ENCODE peak calls at places on chromosome 14, in four cellular contexts. V, Y, I and L are unnamed samples.

GRCh38 chr14:70782361-70782760 is 27.0 kb downstream of the MAP3K9 start:
- DNase-seq in V (peak), Y (no peak), I (peak), L (peak)

GRCh38 chr14:33754264-33754663 is 196.6 kb downstream of the EGLN3 start:
- DNase-seq in V (no peak), Y (no peak), I (no peak), L (no peak)

GRCh38 chr14:22610931-22611330 is 12.8 kb downstream of the ABHD4 start:
- DNase-seq in V (no peak), Y (no peak), I (no peak), L (no peak)

GRCh38 chr14:71444030-71444822 is 488.0 kb upstream of the RGS6 start:
- DNase-seq in V (no peak), Y (no peak), I (no peak), L (no peak)

GRCh38 chr14:63993992-63994391 is 141.2 kb downstream of the SYNE2 start:
- DNase-seq in V (no peak), Y (no peak), I (no peak), L (no peak)

GRCh38 chr14:90274808-90275454 is 18.6 kb downstream of the PSMC1 start:
- DNase-seq in V (peak), Y (no peak), I (no peak), L (peak)

GRCh38 chr14:46663382-46663781 is 11.8 kb upstream of the RPL10L start:
- DNase-seq in V (no peak), Y (no peak), I (no peak), L (no peak)

GRCh38 chr14:71006200-71006563 is 98.9 kb downstream of the PCNX1 start:
- DNase-seq in V (no peak), Y (no peak), I (no peak), L (no peak)

GRCh38 chr14:84646791-84647500 is 883.0 kb upstream of the FLRT2 start:
- DNase-seq in V (no peak), Y (no peak), I (no peak), L (no peak)

GRCh38 chr14:99322731-99323599 is 51.0 kb upstream of the BCL11B start:
- DNase-seq in V (no peak), Y (no peak), I (no peak), L (no peak)

GRCh38 chr14:51597511-51597920 is 54.2 kb upstream of the FRMD6 start:
- DNase-seq in V (no peak), Y (no peak), I (no peak), L (no peak)

GRCh38 chr14:54209501-54210231 is 187.1 kb upstream of the CDKN3 start:
- DNase-seq in V (no peak), Y (no peak), I (no peak), L (no peak)

GRCh38 chr14:24441904-24442239 is 704 bp downstream of the SDR39U1 start:
- DNase-seq in V (no peak), Y (no peak), I (no peak), L (no peak)

GRCh38 chr14:70648374-70648773 is 6.7 kb downstream of the TTC9 start:
- DNase-seq in V (no peak), Y (no peak), I (no peak), L (no peak)

GRCh38 chr14:75274899-75275569 is 3.6 kb upstream of the FOS start:
- DNase-seq in V (peak), Y (peak), I (no peak), L (no peak)

GRCh38 chr14:88185843-88186242 is 137.2 kb downstream of the KCNK10 start:
- DNase-seq in V (no peak), Y (no peak), I (no peak), L (no peak)